ENCODE peak calls at places on chromosomes 2 and 18, in nine cellular contexts. E is lung; B is fibroblast of lung; N is CD8-positive, alpha-beta T cell; F is Caco-2; O is fibroblast of the aortic adventitia; C is pancreas; L is foreskin fibroblast; U is neuronal stem cell. R is an unnamed sample.

GRCh38 chr18:80247403-80247916 is at the start of gene PARD6G:
- DNase-seq in E (peak), B (peak), N (peak), F (peak), O (peak), C (peak), L (peak), U (peak), R (no peak)

GRCh38 chr2:72883356-72883962 is 3.7 kb upstream of the SPR start:
- DNase-seq in E (no peak), B (peak), N (no peak), F (peak), O (peak), C (no peak), L (peak), U (peak), R (no peak)

GRCh38 chr2:9836074-9836473 is 7.2 kb upstream of the TAF1B start:
- DNase-seq in E (no peak), B (no peak), N (no peak), F (no peak), O (no peak), C (no peak), L (no peak), U (no peak), R (no peak)

GRCh38 chr18:33577688-33578370 is at the start of gene ASXL3:
- DNase-seq in E (peak), B (peak), N (no peak), F (peak), O (peak), C (peak), L (no peak), U (peak), R (no peak)

GRCh38 chr2:98258906-98259305 is 87.3 kb upstream of the CNGA3 start:
- DNase-seq in E (no peak), B (no peak), N (no peak), F (no peak), O (peak), C (no peak), L (no peak), U (no peak), R (no peak)

GRCh38 chr2:72010647-72011355 is 136.9 kb downstream of the CYP26B1 start:
- DNase-seq in E (peak), B (no peak), N (no peak), F (no peak), O (no peak), C (no peak), L (no peak), U (no peak), R (no peak)

GRCh38 chr2:119123359-119123758 is 35.2 kb downstream of the C1QL2 start:
- DNase-seq in E (no peak), B (no peak), N (no peak), F (no peak), O (no peak), C (no peak), L (no peak), U (no peak), R (no peak)

GRCh38 chr2:205188516-205189138 is 493.7 kb upstream of the NRP2 start:
- DNase-seq in E (peak), B (peak), N (no peak), F (no peak), O (peak), C (peak), L (peak), U (peak), R (no peak)

GRCh38 chr18:45171575-45172225 is 443.6 kb upstream of the SLC14A2 start:
- DNase-seq in E (no peak), B (no peak), N (no peak), F (no peak), O (peak), C (no peak), L (no peak), U (no peak), R (no peak)

GRCh38 chr2:219509780-219510511 is 4.3 kb upstream of the ASIC4 start:
- DNase-seq in E (no peak), B (peak), N (peak), F (peak), O (peak), C (peak), L (peak), U (no peak), R (no peak)

GRCh38 chr2:15563227-15564100 is 2.3 kb upstream of the NBAS start:
- DNase-seq in E (no peak), B (no peak), N (no peak), F (no peak), O (no peak), C (no peak), L (no peak), U (no peak), R (no peak)

GRCh38 chr2:118123561-118124232 is 35.4 kb downstream of the INSIG2 start:
- DNase-seq in E (peak), B (peak), N (no peak), F (no peak), O (peak), C (peak), L (peak), U (no peak), R (no peak)

GRCh38 chr18:48031641-48032040 is 101.2 kb upstream of the SMAD2 start:
- DNase-seq in E (no peak), B (no peak), N (no peak), F (no peak), O (no peak), C (no peak), L (no peak), U (no peak), R (no peak)

GRCh38 chr2:28356095-28356911 is 36.4 kb upstream of the FOSL2 start:
- DNase-seq in E (peak), B (peak), N (no peak), F (no peak), O (peak), C (peak), L (peak), U (no peak), R (no peak)

GRCh38 chr2:54499666-54500065 is 43.5 kb downstream of the SPTBN1 start:
- DNase-seq in E (no peak), B (peak), N (no peak), F (no peak), O (peak), C (no peak), L (no peak), U (no peak), R (no peak)

GRCh38 chr2:152407204-152407721 is 72.3 kb downstream of the FMNL2 start:
- DNase-seq in E (no peak), B (peak), N (no peak), F (peak), O (peak), C (no peak), L (peak), U (peak), R (no peak)

GRCh38 chr2:171522057-171522803 is at the start of gene CYBRD1:
- DNase-seq in E (peak), B (peak), N (no peak), F (peak), O (peak), C (peak), L (peak), U (peak), R (no peak)

GRCh38 chr2:220781622-220782241 is 790.4 kb downstream of the EPHA4 start:
- DNase-seq in E (no peak), B (peak), N (no peak), F (no peak), O (no peak), C (no peak), L (no peak), U (no peak), R (no peak)

GRCh38 chr2:159094173-159094737 is 125.8 kb downstream of the TANC1 start:
- DNase-seq in E (peak), B (peak), N (no peak), F (no peak), O (peak), C (no peak), L (peak), U (no peak), R (no peak)

GRCh38 chr2:238294393-238295143 is 6.2 kb upstream of the PER2 start:
- DNase-seq in E (no peak), B (no peak), N (no peak), F (no peak), O (no peak), C (no peak), L (no peak), U (no peak), R (no peak)

GRCh38 chr18:62210138-62210537 is 23.1 kb downstream of the RELCH start:
- DNase-seq in E (no peak), B (no peak), N (no peak), F (no peak), O (no peak), C (no peak), L (no peak), U (no peak), R (no peak)

GRCh38 chr2:161599842-161600241 is 24.4 kb upstream of the SLC4A10 start:
- DNase-seq in E (no peak), B (no peak), N (no peak), F (no peak), O (no peak), C (no peak), L (no peak), U (no peak), R (no peak)

GRCh38 chr2:119958642-119959268 is 54.1 kb upstream of the EPB41L5 start:
- DNase-seq in E (no peak), B (peak), N (no peak), F (no peak), O (peak), C (no peak), L (peak), U (no peak), R (no peak)

GRCh38 chr2:88842656-88843055 is 151.2 kb downstream of the RPIA start:
- DNase-seq in E (no peak), B (no peak), N (no peak), F (no peak), O (no peak), C (no peak), L (no peak), U (no peak), R (no peak)

GRCh38 chr2:230429513-230429912 is 13.5 kb downstream of the SP100 start:
- DNase-seq in E (no peak), B (no peak), N (no peak), F (no peak), O (no peak), C (no peak), L (no peak), U (no peak), R (no peak)

GRCh38 chr2:127671557-127672302 is 3.6 kb downstream of the LIMS2 start:
- DNase-seq in E (no peak), B (no peak), N (no peak), F (no peak), O (no peak), C (no peak), L (no peak), U (no peak), R (no peak)
- H3K4me3 ChIP-seq in E (peak), B (no peak), N (no peak), F (no peak), O (no peak), C (no peak), L (no peak), U (no peak), R (no peak)

GRCh38 chr2:45010706-45011036 is 1.4 kb upstream of the SIX2 start:
- DNase-seq in E (no peak), B (no peak), N (no peak), F (no peak), O (peak), C (no peak), L (no peak), U (no peak), R (no peak)
- H3K4me3 ChIP-seq in E (no peak), B (peak), N (no peak), F (no peak), O (peak), C (peak), L (peak), U (no peak), R (no peak)

DNA sequence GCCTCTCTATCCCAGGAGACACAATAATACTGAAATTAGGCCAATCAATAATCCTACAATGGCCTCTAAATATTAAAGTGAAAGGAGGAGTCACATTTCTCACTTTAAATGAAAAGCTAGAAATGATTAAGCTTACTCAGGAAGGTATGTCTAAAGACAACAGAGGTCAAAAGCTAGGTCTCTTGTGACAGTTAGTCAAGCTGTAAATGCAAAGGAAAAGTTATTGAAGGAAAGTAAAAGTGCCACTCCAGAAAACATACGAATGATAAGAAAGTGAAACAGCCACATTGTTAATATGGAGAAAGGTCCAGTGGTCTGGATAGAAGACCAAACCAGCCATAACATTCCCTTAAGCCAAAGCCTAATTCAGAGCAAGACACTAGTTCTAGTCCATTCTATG is 9.5 kb downstream of the SESTD1 start:
- DNase-seq in E (no peak), B (no peak), N (no peak), F (no peak), O (no peak), C (no peak), L (no peak), U (no peak), R (no peak)
- H3K4me3 ChIP-seq in E (no peak), B (no peak), N (no peak), F (no peak), O (no peak), C (no peak), L (no peak), U (no peak), R (no peak)

GRCh38 chr2:130369589-130370341 is 13.9 kb downstream of the PTPN18 start:
- DNase-seq in E (no peak), B (no peak), N (no peak), F (no peak), O (no peak), C (no peak), L (no peak), U (no peak), R (no peak)
- H3K4me3 ChIP-seq in E (no peak), B (no peak), N (no peak), F (no peak), O (no peak), C (no peak), L (no peak), U (no peak), R (no peak)

GRCh38 chr2:40450066-40450841 is 1.6 kb downstream of the SLC8A1 start:
- DNase-seq in E (no peak), B (peak), N (no peak), F (no peak), O (peak), C (no peak), L (no peak), U (no peak), R (no peak)
- H3K4me3 ChIP-seq in E (peak), B (peak), N (no peak), F (no peak), O (peak), C (peak), L (peak), U (no peak), R (peak)

GRCh38 chr2:106147665-106148064 is 46.4 kb downstream of the UXS1 start:
- DNase-seq in E (no peak), B (no peak), N (no peak), F (no peak), O (no peak), C (no peak), L (no peak), U (no peak), R (no peak)
- H3K4me3 ChIP-seq in E (no peak), B (no peak), N (no peak), F (no peak), O (no peak), C (no peak), L (no peak), U (no peak), R (no peak)

DNA sequence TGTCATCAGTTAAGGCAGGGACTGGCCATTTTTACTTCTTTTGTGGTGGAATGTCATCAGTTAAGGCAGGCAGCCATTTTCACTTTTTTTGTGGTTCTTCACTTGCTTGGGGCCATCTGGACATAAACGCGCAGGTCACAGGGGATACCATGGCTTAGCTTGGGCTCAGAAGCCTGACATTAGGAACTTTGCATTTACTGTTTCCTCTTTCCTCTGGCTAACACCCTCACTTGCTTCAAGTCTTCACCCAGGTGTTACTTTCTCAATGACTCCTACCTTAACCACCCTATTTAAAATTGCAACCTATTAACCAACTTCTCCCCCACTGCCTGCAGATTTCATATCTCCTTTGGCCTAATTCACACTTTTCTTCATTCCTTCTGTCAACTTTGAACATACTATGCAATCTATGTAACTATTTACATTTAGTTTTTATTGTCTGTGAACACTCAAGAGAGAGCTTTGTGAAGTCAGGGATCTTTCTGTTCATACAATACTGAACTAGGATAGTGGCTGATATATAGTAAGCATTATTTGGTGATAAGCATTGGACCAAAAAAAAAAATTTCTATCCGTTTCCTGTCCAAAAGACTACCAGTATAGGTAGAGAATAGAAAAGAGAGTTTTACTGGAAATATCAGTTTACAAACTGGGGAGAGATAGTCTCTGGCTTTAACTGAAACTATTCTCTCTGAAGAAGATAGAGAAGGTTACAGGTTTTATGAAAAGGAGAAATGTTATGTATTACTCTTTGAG is 600.1 kb upstream of the ZNF804A start:
- DNase-seq in E (no peak), B (no peak), N (no peak), F (no peak), O (no peak), C (no peak), L (no peak), U (no peak), R (no peak)
- H3K4me3 ChIP-seq in E (no peak), B (no peak), N (no peak), F (no peak), O (no peak), C (no peak), L (no peak), U (no peak), R (no peak)